ENCODE peak calls at places on chromosomes 12 and 14, in seven cellular contexts. D is occipital lobe, U is NCI-H2107, H is GM04504, F is sigmoid colon, A is activated T-cell treated with anti-CD3 and anti-CD28 coated beads for 1 hour, J is GDM1. I is an unnamed sample.

GRCh38 chr12:39788235-39788634 is 168.6 kb upstream of the ABCD2 start:
- DNase-seq in D (no peak), U (no peak), H (no peak), F (no peak), A (no peak), J (no peak), I (no peak)

GRCh38 chr12:66092559-66093269 is 37.8 kb downstream of the LLPH start:
- DNase-seq in D (no peak), U (no peak), H (no peak), F (no peak), A (no peak), J (no peak), I (no peak)

GRCh38 chr12:105239304-105239703 is 3.3 kb upstream of the APPL2 start:
- DNase-seq in D (no peak), U (no peak), H (no peak), F (no peak), A (no peak), J (no peak), I (no peak)

GRCh38 chr14:68199465-68200145 is 380.0 kb downstream of the RAD51B start:
- DNase-seq in D (no peak), U (no peak), H (no peak), F (peak), A (no peak), J (no peak), I (no peak)

GRCh38 chr12:92403210-92404175 is 257.8 kb upstream of the BTG1 start:
- DNase-seq in D (no peak), U (no peak), H (no peak), F (no peak), A (no peak), J (no peak), I (no peak)

GRCh38 chr12:104105461-104105860 is 32.5 kb downstream of the NFYB start:
- DNase-seq in D (no peak), U (no peak), H (no peak), F (no peak), A (no peak), J (no peak), I (no peak)

GRCh38 chr12:12032771-12033588 is 37.8 kb upstream of the BCL2L14 start:
- DNase-seq in D (peak), U (peak), H (peak), F (peak), A (peak), J (peak), I (no peak)

GRCh38 chr12:12684375-12685106 is 11.4 kb downstream of the GPR19 start:
- DNase-seq in D (peak), U (peak), H (no peak), F (no peak), A (no peak), J (no peak), I (no peak)

GRCh38 chr12:2845280-2845679 is 10.4 kb upstream of the NRIP2 start:
- DNase-seq in D (no peak), U (no peak), H (no peak), F (no peak), A (no peak), J (no peak), I (no peak)

GRCh38 chr12:6425588-6426531 is 18.9 kb upstream of the CD27 start:
- DNase-seq in D (no peak), U (no peak), H (no peak), F (no peak), A (no peak), J (peak), I (no peak)

I was measured in 8988T.